ENCODE peak calls at places on chromosomes 12 and 14, in seven cellular contexts. W, Y, N, E, G, H and J are unnamed samples.

GRCh38 chr12:72432037-72432604 is 160.0 kb downstream of the TRHDE start:
- DNase-seq in W (no peak), Y (no peak), N (no peak), E (no peak), G (no peak), H (no peak), J (no peak)

GRCh38 chr14:61174395-61175386 is 106.4 kb downstream of the TMEM30B start:
- DNase-seq in W (no peak), Y (peak), N (peak), E (peak), G (no peak), H (no peak), J (no peak)

GRCh38 chr12:87779016-87779415 is 250.2 kb downstream of the C12orf50 start:
- DNase-seq in W (no peak), Y (no peak), N (no peak), E (no peak), G (no peak), H (no peak), J (no peak)

GRCh38 chr14:88503754-88504406 is 50.9 kb downstream of the PTPN21 start:
- DNase-seq in W (no peak), Y (no peak), N (no peak), E (no peak), G (no peak), H (no peak), J (no peak)

GRCh38 chr14:36493761-36494160 is 26.3 kb downstream of the NKX2-1 start:
- DNase-seq in W (no peak), Y (no peak), N (no peak), E (no peak), G (no peak), H (no peak), J (no peak)

GRCh38 chr14:75491376-75491978 is 30.8 kb upstream of the BATF start:
- DNase-seq in W (no peak), Y (no peak), N (no peak), E (no peak), G (no peak), H (no peak), J (no peak)

GRCh38 chr12:95653761-95654546 is 102.7 kb upstream of the USP44 start:
- DNase-seq in W (no peak), Y (peak), N (peak), E (peak), G (no peak), H (no peak), J (peak)

GRCh38 chr12:51852404-51853137 is 4.1 kb upstream of the FIGNL2 start:
- DNase-seq in W (no peak), Y (peak), N (no peak), E (no peak), G (no peak), H (no peak), J (no peak)

GRCh38 chr14:69360438-69361108 is 37.5 kb downstream of the ERH start:
- DNase-seq in W (no peak), Y (no peak), N (no peak), E (no peak), G (no peak), H (no peak), J (no peak)

GRCh38 chr14:73759714-73760597 is 45.8 kb upstream of the PNMA1 start:
- DNase-seq in W (peak), Y (peak), N (peak), E (peak), G (peak), H (peak), J (peak)